ENCODE peak calls at places on chromosomes 2 and 18, in four cellular contexts. One of them, this sample, is unnamed.

GRCh38 chr18:45566025-45566740 is 49.1 kb upstream of the SLC14A2 start:
- DNase-seq in heart right ventricle: peak; percentile 34
- DNase-seq in neural progenitor cell: no peak
- DNase-seq in BE2C: no peak
- DNase-seq in this sample: peak; percentile 92

GRCh38 chr18:35059280-35059927 is 18.2 kb downstream of the MAPRE2 start:
- DNase-seq in BE2C: no peak
- DNase-seq in heart right ventricle: no peak
- DNase-seq in neural progenitor cell: no peak
- DNase-seq in this sample: no peak

GRCh38 chr2:156333951-156334495 is 1.5 kb upstream of the NR4A2 start:
- DNase-seq in heart right ventricle: peak; percentile 86
- DNase-seq in BE2C: peak; percentile 41
- DNase-seq in neural progenitor cell: peak; percentile 87
- DNase-seq in this sample: no peak

GRCh38 chr2:20179179-20179754 is 45.7 kb downstream of the SDC1 start:
- DNase-seq in BE2C: no peak
- DNase-seq in heart right ventricle: no peak
- DNase-seq in neural progenitor cell: no peak
- DNase-seq in this sample: no peak

GRCh38 chr2:5074738-5075137 is 617.4 kb upstream of the SOX11 start:
- DNase-seq in heart right ventricle: no peak
- DNase-seq in BE2C: no peak
- DNase-seq in neural progenitor cell: no peak
- DNase-seq in this sample: no peak

GRCh38 chr18:48929951-48930713 is 20.6 kb downstream of the SMAD7 start:
- DNase-seq in heart right ventricle: no peak
- DNase-seq in neural progenitor cell: peak; percentile 53
- DNase-seq in BE2C: peak; percentile 39
- DNase-seq in this sample: peak; percentile 81

GRCh38 chr18:14767474-14767873 is 19.5 kb downstream of the ANKRD30B start:
- DNase-seq in neural progenitor cell: no peak
- DNase-seq in BE2C: no peak
- DNase-seq in heart right ventricle: no peak
- DNase-seq in this sample: peak; percentile 9

GRCh38 chr2:56464066-56464465 is 280.3 kb downstream of the CCDC85A start:
- DNase-seq in heart right ventricle: no peak
- DNase-seq in BE2C: no peak
- DNase-seq in neural progenitor cell: no peak
- DNase-seq in this sample: no peak

GRCh38 chr2:134153481-134153880 is 100.4 kb upstream of the MGAT5 start:
- DNase-seq in neural progenitor cell: peak; percentile 66
- DNase-seq in heart right ventricle: no peak
- DNase-seq in BE2C: no peak
- DNase-seq in this sample: no peak

GRCh38 chr2:112147382-112147781 is 9.2 kb downstream of the FBLN7 start:
- DNase-seq in neural progenitor cell: no peak
- DNase-seq in heart right ventricle: peak; percentile 27
- DNase-seq in BE2C: no peak
- DNase-seq in this sample: peak; percentile 33

GRCh38 chr18:43525149-43525548 is 247.9 kb upstream of the SYT4 start:
- DNase-seq in BE2C: peak; percentile 71
- DNase-seq in heart right ventricle: peak; percentile 16
- DNase-seq in neural progenitor cell: no peak
- DNase-seq in this sample: peak; percentile 1

GRCh38 chr18:10351221-10351795 is 103.1 kb upstream of the APCDD1 start:
- DNase-seq in BE2C: no peak
- DNase-seq in neural progenitor cell: no peak
- DNase-seq in heart right ventricle: no peak
- DNase-seq in this sample: no peak

GRCh38 chr2:7707723-7708122 is 790.5 kb downstream of the RNF144A start:
- DNase-seq in BE2C: no peak
- DNase-seq in neural progenitor cell: no peak
- DNase-seq in heart right ventricle: no peak
- DNase-seq in this sample: no peak

GRCh38 chr2:43171789-43172188 is 54.6 kb downstream of the ZFP36L2 start:
- DNase-seq in BE2C: peak; percentile 72
- DNase-seq in neural progenitor cell: no peak
- DNase-seq in heart right ventricle: peak; percentile 69
- DNase-seq in this sample: peak; percentile 67

GRCh38 chr18:35549515-35549914 is 32.0 kb upstream of the GALNT1 start:
- DNase-seq in BE2C: no peak
- DNase-seq in heart right ventricle: no peak
- DNase-seq in neural progenitor cell: no peak
- DNase-seq in this sample: peak; percentile 52

GRCh38 chr2:59887348-59887747 is 666.1 kb downstream of the BCL11A start:
- DNase-seq in BE2C: no peak
- DNase-seq in heart right ventricle: no peak
- DNase-seq in neural progenitor cell: no peak
- DNase-seq in this sample: no peak

GRCh38 chr2:32783933-32784332 is 156.1 kb downstream of the TTC27 start:
- DNase-seq in heart right ventricle: no peak
- DNase-seq in neural progenitor cell: no peak
- DNase-seq in BE2C: no peak
- DNase-seq in this sample: peak; percentile 40

GRCh38 chr18:39845673-39846072 is 2109.4 kb upstream of the PIK3C3 start:
- DNase-seq in heart right ventricle: no peak
- DNase-seq in neural progenitor cell: no peak
- DNase-seq in BE2C: no peak
- DNase-seq in this sample: no peak

GRCh38 chr2:65595641-65596040 is 163.2 kb upstream of the SPRED2 start:
- DNase-seq in neural progenitor cell: no peak
- DNase-seq in BE2C: no peak
- DNase-seq in heart right ventricle: no peak
- DNase-seq in this sample: peak; percentile 38

GRCh38 chr2:217399288-217399687 is 539.4 kb upstream of the TNP1 start:
- DNase-seq in neural progenitor cell: no peak
- DNase-seq in BE2C: no peak
- DNase-seq in heart right ventricle: no peak
- DNase-seq in this sample: no peak

GRCh38 chr2:186330050-186330449 is 156.0 kb upstream of the ZC3H15 start:
- DNase-seq in neural progenitor cell: no peak
- DNase-seq in heart right ventricle: no peak
- DNase-seq in BE2C: no peak
- DNase-seq in this sample: no peak

GRCh38 chr2:85131116-85131515 is 2.1 kb upstream of the TCF7L1 start:
- DNase-seq in BE2C: peak; percentile 13
- DNase-seq in neural progenitor cell: peak; percentile 59
- DNase-seq in heart right ventricle: peak; percentile 15
- DNase-seq in this sample: peak; percentile 57

GRCh38 chr18:43484710-43485109 is 207.4 kb upstream of the SYT4 start:
- DNase-seq in heart right ventricle: no peak
- DNase-seq in BE2C: no peak
- DNase-seq in neural progenitor cell: no peak
- DNase-seq in this sample: no peak

GRCh38 chr18:56721031-56721430 is 69.9 kb downstream of the WDR7 start:
- DNase-seq in heart right ventricle: no peak
- DNase-seq in BE2C: no peak
- DNase-seq in neural progenitor cell: no peak
- DNase-seq in this sample: no peak

GRCh38 chr18:55695091-55695490 is 107.1 kb upstream of the TCF4 start:
- DNase-seq in BE2C: no peak
- DNase-seq in heart right ventricle: no peak
- DNase-seq in neural progenitor cell: no peak
- DNase-seq in this sample: no peak

GRCh38 chr2:175066411-175066810 is 61.2 kb upstream of the CHN1 start:
- DNase-seq in BE2C: no peak
- DNase-seq in heart right ventricle: no peak
- DNase-seq in neural progenitor cell: no peak
- DNase-seq in this sample: no peak

GRCh38 chr2:164495491-164496223 is 125.6 kb downstream of the GRB14 start:
- DNase-seq in heart right ventricle: peak; percentile 11
- DNase-seq in neural progenitor cell: peak; percentile 77
- DNase-seq in BE2C: no peak
- DNase-seq in this sample: peak; percentile 78

GRCh38 chr18:3441290-3441689 is 8.7 kb upstream of the TGIF1 start:
- DNase-seq in BE2C: no peak
- DNase-seq in neural progenitor cell: peak; percentile 51
- DNase-seq in heart right ventricle: peak; percentile 37
- DNase-seq in this sample: peak; percentile 36

GRCh38 chr2:26559044-26559405 is 81.1 kb upstream of the OTOF start:
- DNase-seq in heart right ventricle: no peak
- DNase-seq in BE2C: no peak
- DNase-seq in neural progenitor cell: no peak
- DNase-seq in this sample: no peak

GRCh38 chr2:159684796-159685195 is 27.5 kb upstream of the MARCHF7 start:
- DNase-seq in neural progenitor cell: no peak
- DNase-seq in BE2C: no peak
- DNase-seq in heart right ventricle: no peak
- DNase-seq in this sample: peak; percentile 57

DNA sequence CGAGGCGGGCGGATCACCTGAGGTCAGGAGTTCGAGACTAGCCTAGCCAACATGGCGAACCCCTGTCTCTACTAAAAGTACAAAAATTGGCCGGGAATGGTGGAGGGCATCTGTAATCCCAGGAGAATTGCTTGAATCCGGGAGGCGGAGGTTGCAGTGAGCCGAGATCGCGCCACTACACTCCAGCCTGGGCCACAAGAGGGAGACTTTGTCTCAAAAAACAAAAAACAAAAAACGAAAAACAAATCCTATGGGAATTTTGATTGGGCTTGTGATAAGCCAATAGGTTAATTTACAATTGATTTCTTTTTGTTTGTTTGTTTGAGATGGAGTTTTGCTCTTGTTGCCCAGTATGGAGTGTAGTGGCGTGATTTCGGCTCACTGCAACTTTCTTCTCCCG is 24.2 kb upstream of the TOGARAM2 start:
- DNase-seq in neural progenitor cell: no peak
- DNase-seq in BE2C: peak; percentile 37
- DNase-seq in heart right ventricle: no peak
- DNase-seq in this sample: peak; percentile 15
- TF ChIP-seq CTCF in neural progenitor cell: peak; percentile 53
- TF ChIP-seq CTCF in BE2C: peak; percentile 57
- TF ChIP-seq CTCF in heart right ventricle: peak; percentile 31
- TF ChIP-seq CTCF in this sample: peak; percentile 29

GRCh38 chr2:25316101-25316500 is 25.6 kb downstream of the DNMT3A start:
- DNase-seq in neural progenitor cell: no peak
- DNase-seq in BE2C: no peak
- DNase-seq in heart right ventricle: no peak
- DNase-seq in this sample: no peak

GRCh38 chr2:25313711-25314513 is 27.8 kb downstream of the DNMT3A start:
- DNase-seq in heart right ventricle: no peak
- DNase-seq in BE2C: no peak
- DNase-seq in neural progenitor cell: no peak
- DNase-seq in this sample: no peak

GRCh38 chr2:25312958-25313710 is 28.6 kb downstream of the DNMT3A start:
- DNase-seq in heart right ventricle: no peak
- DNase-seq in neural progenitor cell: no peak
- DNase-seq in BE2C: no peak
- DNase-seq in this sample: no peak

GRCh38 chr2:25315316-25315680 is 26.4 kb downstream of the DNMT3A start:
- DNase-seq in BE2C: no peak
- DNase-seq in heart right ventricle: no peak
- DNase-seq in neural progenitor cell: no peak
- DNase-seq in this sample: no peak

GRCh38 chr2:25314514-25315315 is 27.0 kb downstream of the DNMT3A start:
- DNase-seq in neural progenitor cell: peak; percentile 81
- DNase-seq in BE2C: peak; percentile 81
- DNase-seq in heart right ventricle: peak; percentile 88
- DNase-seq in this sample: peak; percentile 69
- H3K4me3 ChIP-seq in neural progenitor cell: no peak overlapping the region
- H3K4me3 ChIP-seq in BE2C: no peak overlapping the region
- H3K4me3 ChIP-seq in heart right ventricle: no peak overlapping the region
- H3K4me3 ChIP-seq in this sample: no peak overlapping the region

GRCh38 chr2:203097735-203098134 is 83.1 kb downstream of the NBEAL1 start:
- DNase-seq in BE2C: peak; percentile 10
- DNase-seq in neural progenitor cell: no peak
- DNase-seq in heart right ventricle: no peak
- DNase-seq in this sample: peak; percentile 11
- TF ChIP-seq CTCF in BE2C: peak; percentile 63
- TF ChIP-seq CTCF in neural progenitor cell: peak; percentile 36
- TF ChIP-seq CTCF in heart right ventricle: peak; percentile 22
- TF ChIP-seq CTCF in this sample: peak; percentile 29

DNA sequence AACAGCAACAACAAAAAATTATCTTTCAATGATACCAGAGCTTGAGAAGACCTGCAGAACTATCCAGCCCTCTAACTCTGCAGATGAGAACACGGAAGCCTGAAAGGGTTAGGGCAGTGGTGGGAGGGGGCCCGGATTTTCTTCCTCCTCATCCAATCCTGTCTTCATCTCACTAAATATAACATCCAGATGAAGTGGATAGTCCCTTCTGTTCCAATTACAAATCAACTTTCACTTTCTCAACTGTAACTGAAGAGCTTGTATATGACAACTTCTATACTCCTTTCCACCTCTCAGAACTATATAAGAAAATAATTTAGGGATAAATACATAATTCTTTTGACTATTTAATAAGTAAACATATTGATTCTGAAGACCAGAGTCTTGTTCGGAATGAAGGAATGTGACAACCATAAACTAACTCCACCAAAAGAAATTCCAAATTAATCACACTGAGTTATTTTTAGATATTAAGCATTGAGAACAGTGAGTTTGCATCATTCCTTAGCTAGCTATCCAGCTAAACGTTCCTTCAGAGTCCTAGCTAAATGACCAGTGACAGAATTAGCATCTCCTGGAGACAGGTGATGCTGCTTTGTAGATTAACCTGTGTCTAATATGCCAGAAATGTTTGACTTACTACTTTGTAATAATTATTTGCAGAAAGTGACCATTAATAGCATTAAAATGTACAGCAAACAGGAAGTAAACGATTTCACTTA is 32.7 kb downstream of the SFT2D3 start:
- DNase-seq in BE2C: no peak
- DNase-seq in neural progenitor cell: no peak
- DNase-seq in heart right ventricle: no peak
- DNase-seq in this sample: peak; percentile 51
- H3K4me3 ChIP-seq in BE2C: no peak overlapping the region
- H3K4me3 ChIP-seq in neural progenitor cell: no peak overlapping the region
- H3K4me3 ChIP-seq in heart right ventricle: peak overlapping the region; percentile 43
- H3K4me3 ChIP-seq in this sample: no peak overlapping the region

GRCh38 chr2:216283038-216283900 is 89.0 kb downstream of the MARCHF4 start:
- DNase-seq in BE2C: peak; percentile 54
- DNase-seq in neural progenitor cell: peak; percentile 50
- DNase-seq in heart right ventricle: no peak
- DNase-seq in this sample: no peak
- TF ChIP-seq CTCF in BE2C: peak; percentile 64
- TF ChIP-seq CTCF in neural progenitor cell: peak; percentile 62
- TF ChIP-seq CTCF in heart right ventricle: no peak
- TF ChIP-seq CTCF in this sample: peak; percentile 42

GRCh38 chr2:202135111-202135874 is 62.2 kb downstream of the KIAA2012 start:
- DNase-seq in heart right ventricle: peak; percentile 77
- DNase-seq in BE2C: no peak
- DNase-seq in neural progenitor cell: no peak
- DNase-seq in this sample: peak; percentile 98
- H3K4me3 ChIP-seq in heart right ventricle: no peak overlapping the region
- H3K4me3 ChIP-seq in BE2C: no peak overlapping the region
- H3K4me3 ChIP-seq in neural progenitor cell: no peak overlapping the region
- H3K4me3 ChIP-seq in this sample: no peak overlapping the region

GRCh38 chr2:240182001-240182400 is 41.5 kb upstream of the OTOS start:
- DNase-seq in heart right ventricle: no peak
- DNase-seq in BE2C: no peak
- DNase-seq in neural progenitor cell: no peak
- DNase-seq in this sample: no peak
- TF ChIP-seq CTCF in heart right ventricle: no peak
- TF ChIP-seq CTCF in BE2C: no peak
- TF ChIP-seq CTCF in neural progenitor cell: no peak
- TF ChIP-seq CTCF in this sample: no peak

GRCh38 chr2:70133127-70133452 is 45.8 kb downstream of the PCBP1 start:
- DNase-seq in neural progenitor cell: no peak
- DNase-seq in heart right ventricle: no peak
- DNase-seq in BE2C: no peak
- DNase-seq in this sample: no peak
- H3K4me3 ChIP-seq in neural progenitor cell: no peak overlapping the region
- H3K4me3 ChIP-seq in heart right ventricle: peak overlapping the region; percentile 40
- H3K4me3 ChIP-seq in BE2C: no peak overlapping the region
- H3K4me3 ChIP-seq in this sample: no peak overlapping the region

This sample was measured in cardiac fibroblast.